ENCODE peak calls at places on chromosomes 13 and 19, in eight cellular contexts. R is HCT116, P is ovary, W is uterus, Z is tibial nerve, M is NB4, C is IMR-90, N is thyroid gland. X is an unnamed sample.

GRCh38 chr13:99227909-99228688 is 27.4 kb downstream of the UBAC2 start:
- DNase-seq in R (no peak), P (no peak), W (no peak), Z (no peak), M (peak), C (no peak), N (no peak), X (no peak)

GRCh38 chr19:32630338-32630737 is 44.6 kb downstream of the ANKRD27 start:
- DNase-seq in R (no peak), P (no peak), W (no peak), Z (no peak), M (peak), C (no peak), N (no peak), X (no peak)

GRCh38 chr19:45568732-45569131 is 15.9 kb downstream of the OPA3 start:
- DNase-seq in R (peak), P (no peak), W (no peak), Z (no peak), M (no peak), C (peak), N (no peak), X (no peak)

GRCh38 chr13:110431851-110432294 is 124.8 kb downstream of the COL4A2 start:
- DNase-seq in R (no peak), P (no peak), W (no peak), Z (no peak), M (no peak), C (no peak), N (no peak), X (no peak)

GRCh38 chr13:23321534-23322241 is 111.8 kb downstream of the SACS start:
- DNase-seq in R (peak), P (no peak), W (peak), Z (peak), M (no peak), C (peak), N (no peak), X (no peak)

GRCh38 chr13:63481334-63481733 is 2065.7 kb upstream of the PCDH20 start:
- DNase-seq in R (no peak), P (no peak), W (no peak), Z (no peak), M (no peak), C (peak), N (no peak), X (no peak)

GRCh38 chr19:17209126-17210036 is 5.8 kb upstream of the USE1 start:
- DNase-seq in R (peak), P (no peak), W (no peak), Z (no peak), M (peak), C (peak), N (no peak), X (peak)

GRCh38 chr13:21060063-21060826 is 1.1 kb downstream of the LATS2 start:
- DNase-seq in R (no peak), P (peak), W (peak), Z (peak), M (peak), C (peak), N (peak), X (peak)

GRCh38 chr13:100234006-100234405 is 145.1 kb downstream of the PCCA start:
- DNase-seq in R (no peak), P (no peak), W (no peak), Z (no peak), M (peak), C (no peak), N (no peak), X (no peak)

GRCh38 chr13:53216767-53217166 is 188.2 kb downstream of the OLFM4 start:
- DNase-seq in R (no peak), P (no peak), W (no peak), Z (no peak), M (no peak), C (no peak), N (no peak), X (no peak)

GRCh38 chr13:65310663-65311328 is 1919.3 kb downstream of the PCDH9 start:
- DNase-seq in R (no peak), P (no peak), W (no peak), Z (no peak), M (no peak), C (no peak), N (no peak), X (no peak)

GRCh38 chr19:49689133-49690072 is at the start of gene ADM5:
- DNase-seq in R (no peak), P (peak), W (peak), Z (no peak), M (peak), C (no peak), N (peak), X (no peak)

GRCh38 chr19:1172353-1173159 is 1.5 kb downstream of the SBNO2 start:
- DNase-seq in R (no peak), P (peak), W (peak), Z (peak), M (no peak), C (peak), N (peak), X (no peak)
- TF ChIP-seq POLR2A in R (no peak), P (no peak), W (no peak), Z (no peak), M (no peak), C (peak), N (peak), X (no peak)

DNA sequence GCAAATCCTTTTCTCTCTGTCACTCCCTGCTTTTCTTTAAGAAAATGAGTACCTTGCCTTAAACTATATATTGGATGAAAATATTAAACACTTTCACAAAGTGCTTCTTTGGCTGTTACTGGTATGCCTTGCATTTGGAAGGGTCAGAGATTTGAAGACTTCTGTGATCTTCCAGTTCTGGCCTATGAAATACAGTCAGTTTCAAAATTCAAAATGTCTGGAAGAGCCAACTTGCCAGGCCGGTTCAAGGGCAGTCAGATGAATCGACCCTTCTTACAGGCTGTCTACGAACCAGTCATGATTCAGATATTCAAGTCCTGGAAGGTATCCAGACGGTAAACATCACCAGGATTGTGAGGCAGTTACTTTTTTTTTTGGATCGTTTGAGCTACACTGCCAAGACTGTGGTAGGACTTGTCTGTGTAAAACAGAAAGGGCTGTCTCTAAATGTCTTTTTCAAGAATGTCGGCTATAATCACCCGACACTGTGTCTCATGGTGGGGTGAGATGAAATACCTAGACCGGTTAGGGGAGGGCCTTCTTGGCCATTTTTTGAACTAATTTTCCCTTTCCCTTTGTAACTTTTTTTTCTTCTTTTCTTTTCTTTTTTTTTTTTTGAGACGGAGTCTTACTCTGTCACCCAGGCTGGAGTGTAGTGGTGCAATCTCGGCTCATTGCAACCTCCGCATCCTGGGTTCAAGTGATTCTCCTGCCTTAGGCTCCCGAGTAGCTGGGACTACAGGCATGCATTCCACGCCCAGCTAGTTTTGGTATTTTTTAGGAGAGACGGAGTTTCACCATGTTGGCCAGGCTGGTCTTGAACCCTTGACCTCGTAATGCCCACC is 11.2 kb downstream of the ACTN4 start:
- DNase-seq in R (peak), P (no peak), W (peak), Z (no peak), M (no peak), C (peak), N (peak), X (no peak)
- TF ChIP-seq POLR2A in R (no peak), P (no peak), W (peak), Z (no peak), M (no peak), C (peak), N (peak), X (no peak)

DNA sequence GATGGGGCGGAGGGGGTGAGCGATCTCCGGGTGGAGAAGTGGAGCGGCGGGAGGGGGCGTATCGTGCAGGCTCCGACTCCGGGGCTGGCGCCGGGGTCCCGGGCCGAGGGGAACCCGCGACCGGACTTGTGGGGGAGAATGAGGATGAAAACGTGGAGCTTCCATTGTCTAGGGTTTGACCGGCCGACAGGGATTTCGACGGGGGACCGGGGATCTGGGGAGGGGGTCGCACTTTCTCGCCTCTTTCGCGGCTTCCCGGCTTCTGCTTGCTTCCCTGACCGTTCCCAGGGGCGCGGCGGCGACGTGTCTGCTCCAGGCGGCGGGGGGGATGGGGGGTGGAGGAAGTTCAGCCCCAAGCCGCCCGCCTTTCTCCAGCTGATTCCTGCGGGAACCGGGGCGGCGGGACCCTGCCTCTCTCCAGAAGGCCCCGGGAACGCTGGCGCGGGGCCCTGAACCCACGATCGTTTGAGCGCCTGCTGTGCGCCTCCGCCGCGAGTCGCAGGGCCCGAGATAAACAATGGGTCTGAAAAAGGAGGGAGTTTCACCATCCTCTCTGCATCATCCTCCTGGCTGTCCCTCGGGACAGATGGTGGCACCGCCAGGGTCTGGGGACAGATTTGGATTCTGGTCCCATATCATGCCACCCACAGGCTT is 790 bp downstream of the TPM4 start:
- DNase-seq in R (no peak), P (peak), W (peak), Z (peak), M (peak), C (no peak), N (peak), X (no peak)
- TF ChIP-seq POLR2A in R (no peak), P (no peak), W (peak), Z (no peak), M (no peak), C (no peak), N (no peak), X (no peak)

GRCh38 chr19:10295305-10295846 is 5.6 kb downstream of the ICAM5 start:
- DNase-seq in R (no peak), P (peak), W (no peak), Z (no peak), M (no peak), C (no peak), N (peak), X (peak)
- TF ChIP-seq POLR2A in R (no peak), P (no peak), W (no peak), Z (no peak), M (no peak), C (no peak), N (peak), X (peak)

GRCh38 chr19:42229855-42230331 is 9.8 kb downstream of the ZNF526 start:
- DNase-seq in R (no peak), P (no peak), W (no peak), Z (no peak), M (no peak), C (peak), N (no peak), X (peak)
- TF ChIP-seq POLR2A in R (no peak), P (no peak), W (no peak), Z (no peak), M (no peak), C (no peak), N (no peak), X (peak)

GRCh38 chr19:19668230-19669012 is at the start of gene ZNF101:
- DNase-seq in R (peak), P (peak), W (peak), Z (peak), M (peak), C (peak), N (peak), X (peak)
- TF ChIP-seq POLR2A in R (no peak), P (peak), W (no peak), Z (peak), M (peak), C (no peak), N (peak), X (peak)

GRCh38 chr19:38024991-38025716 is 118.1 kb downstream of the SIPA1L3 start:
- DNase-seq in R (no peak), P (no peak), W (no peak), Z (no peak), M (no peak), C (no peak), N (no peak), X (no peak)

GRCh38 chr19:38021356-38021755 is 114.3 kb downstream of the SIPA1L3 start:
- DNase-seq in R (no peak), P (no peak), W (no peak), Z (no peak), M (no peak), C (peak), N (no peak), X (no peak)

GRCh38 chr19:38023661-38024574 is 116.9 kb downstream of the SIPA1L3 start:
- DNase-seq in R (no peak), P (no peak), W (no peak), Z (no peak), M (no peak), C (no peak), N (peak), X (no peak)

GRCh38 chr19:38025908-38026307 is 118.9 kb downstream of the SIPA1L3 start:
- DNase-seq in R (no peak), P (no peak), W (no peak), Z (no peak), M (no peak), C (no peak), N (no peak), X (no peak)

DNA sequence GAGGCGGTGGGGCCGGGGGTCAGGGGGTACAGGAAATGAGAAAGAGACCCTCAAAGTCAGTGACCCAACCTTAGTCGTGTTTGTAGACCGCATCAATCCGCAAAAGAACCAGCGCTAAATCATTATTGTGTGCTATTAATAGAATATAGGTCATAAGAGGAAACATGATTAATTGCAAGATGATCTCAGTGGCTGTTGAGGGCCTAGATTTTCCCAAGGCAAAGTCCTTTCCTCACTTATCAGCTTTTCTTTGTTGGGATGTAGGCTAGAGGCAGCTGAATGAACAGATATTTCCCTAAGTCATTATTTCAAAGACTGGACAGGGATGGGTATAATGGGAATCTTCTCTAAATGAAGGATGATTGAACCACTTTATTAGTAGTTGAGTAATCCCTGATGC is 116.2 kb downstream of the SIPA1L3 start:
- DNase-seq in R (no peak), P (no peak), W (no peak), Z (no peak), M (no peak), C (peak), N (no peak), X (no peak)
- TF ChIP-seq POLR2A in R (no peak), P (no peak), W (no peak), Z (no peak), M (no peak), C (no peak), N (no peak), X (no peak)